ENCODE peak calls at places on chromosomes 7 and 10, in seven cellular contexts. E, D, I, C, J, L and O are unnamed samples.

GRCh38 chr10:82397859-82398258 is 522.9 kb downstream of the NRG3 start:
- DNase-seq in E (no peak), D (no peak), I (no peak), C (no peak), J (no peak), L (no peak), O (no peak)

GRCh38 chr10:17023386-17024298 is 106.0 kb downstream of the CUBN start:
- DNase-seq in E (peak), D (peak), I (peak), C (peak), J (no peak), L (peak), O (peak)

GRCh38 chr10:43194861-43195260 is 56.6 kb downstream of the CSGALNACT2 start:
- DNase-seq in E (no peak), D (no peak), I (peak), C (no peak), J (no peak), L (no peak), O (no peak)

GRCh38 chr7:98223898-98224700 is 12.9 kb downstream of the BHLHA15 start:
- DNase-seq in E (no peak), D (no peak), I (no peak), C (peak), J (no peak), L (no peak), O (no peak)

GRCh38 chr7:135714534-135715009 is 13.4 kb downstream of the SLC13A4 start:
- DNase-seq in E (no peak), D (peak), I (no peak), C (no peak), J (no peak), L (no peak), O (no peak)

GRCh38 chr10:119651514-119652327 is 541 bp downstream of the BAG3 start:
- DNase-seq in E (peak), D (no peak), I (no peak), C (no peak), J (no peak), L (peak), O (peak)

GRCh38 chr7:155845226-155845625 is 33.0 kb upstream of the SHH start:
- DNase-seq in E (no peak), D (no peak), I (no peak), C (no peak), J (no peak), L (no peak), O (no peak)

GRCh38 chr7:41006591-41006990 is 696.3 kb downstream of the INHBA start:
- DNase-seq in E (no peak), D (no peak), I (no peak), C (no peak), J (no peak), L (no peak), O (no peak)

GRCh38 chr7:139105037-139105382 is 4.5 kb downstream of the ZC3HAV1 start:
- DNase-seq in E (peak), D (no peak), I (no peak), C (no peak), J (no peak), L (no peak), O (peak)

GRCh38 chr10:104258209-104258608 is 3.5 kb downstream of the GSTO1 start:
- DNase-seq in E (no peak), D (no peak), I (no peak), C (no peak), J (no peak), L (no peak), O (no peak)

GRCh38 chr10:3785849-3786290 is 861 bp upstream of the KLF6 start:
- DNase-seq in E (no peak), D (no peak), I (no peak), C (peak), J (no peak), L (peak), O (peak)
- TF ChIP-seq POLR2A in E (no peak), D (peak), I (no peak), C (no peak), J (no peak), L (peak), O (peak)

DNA sequence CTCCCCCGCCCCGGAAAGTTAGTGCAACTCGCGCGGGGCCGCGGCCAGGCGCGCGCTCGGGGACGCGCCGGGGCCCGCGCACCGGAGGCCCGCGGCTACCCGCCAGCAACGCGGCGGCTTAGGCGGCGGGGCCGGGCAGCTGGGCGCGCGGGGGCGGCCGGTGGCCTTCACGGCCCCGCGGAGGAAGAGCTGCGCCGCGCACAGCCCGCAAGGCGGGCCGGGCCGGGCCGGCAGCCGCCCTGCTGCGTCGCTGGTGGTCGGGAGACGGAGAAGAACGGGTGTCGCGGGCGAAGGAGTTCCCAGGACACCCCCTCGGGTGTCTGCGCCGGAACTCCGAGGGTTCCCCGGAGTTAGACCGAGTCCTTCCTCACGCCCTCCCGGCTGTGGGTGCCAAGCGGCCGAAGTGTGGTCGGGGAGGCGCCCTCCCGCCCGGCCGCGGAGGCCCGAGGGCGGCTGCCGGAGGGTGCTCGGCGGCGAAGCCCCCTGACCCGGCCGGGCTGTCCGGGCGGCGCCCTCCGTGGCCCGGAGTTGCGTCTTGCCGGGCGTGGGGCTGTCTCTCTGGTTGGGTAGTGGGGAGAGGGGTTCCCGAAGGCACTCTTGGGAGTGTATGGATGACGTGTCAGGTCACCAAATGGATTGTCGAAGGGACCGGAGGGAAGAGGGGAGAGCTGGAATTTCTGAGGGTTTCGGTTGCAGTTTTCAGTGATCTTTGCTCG is 584 bp downstream of the ST7 start:
- DNase-seq in E (peak), D (peak), I (peak), C (peak), J (peak), L (peak), O (peak)
- TF ChIP-seq POLR2A in E (peak), D (peak), I (no peak), C (peak), J (peak), L (peak), O (peak)

GRCh38 chr7:143257501-143257900 is 5.7 kb upstream of the GSTK1 start:
- DNase-seq in E (peak), D (no peak), I (no peak), C (no peak), J (no peak), L (no peak), O (no peak)

GRCh38 chr7:143256932-143257331 is 6.3 kb upstream of the GSTK1 start:
- DNase-seq in E (no peak), D (no peak), I (no peak), C (no peak), J (no peak), L (no peak), O (peak)

GRCh38 chr7:143256325-143256724 is 6.9 kb upstream of the GSTK1 start:
- DNase-seq in E (peak), D (no peak), I (no peak), C (no peak), J (no peak), L (no peak), O (peak)

GRCh38 chr7:143259765-143260164 is 3.5 kb upstream of the GSTK1 start:
- DNase-seq in E (no peak), D (no peak), I (no peak), C (no peak), J (no peak), L (no peak), O (no peak)

DNA sequence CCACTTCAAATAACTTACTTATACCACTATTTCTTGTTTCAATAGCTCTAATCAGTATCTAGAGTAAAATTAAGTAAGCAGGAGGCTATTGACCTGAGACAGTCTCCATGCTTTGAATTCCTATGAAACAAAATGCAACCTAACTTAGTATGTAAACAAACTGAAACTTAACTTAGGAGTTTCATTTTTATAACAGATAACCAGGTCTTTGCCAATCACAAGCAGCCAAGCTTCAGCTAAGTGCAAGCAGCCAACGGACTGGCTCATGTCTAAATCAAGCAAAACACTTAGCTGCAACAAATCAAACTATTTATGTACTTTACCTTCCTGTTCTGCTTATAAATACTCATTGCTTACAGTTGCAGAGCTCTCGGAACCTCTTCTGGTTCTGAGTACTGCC is 4.4 kb upstream of the GSTK1 start:
- DNase-seq in E (no peak), D (no peak), I (no peak), C (peak), J (no peak), L (no peak), O (peak)
- TF ChIP-seq POLR2A in E (no peak), D (no peak), I (no peak), C (no peak), J (no peak), L (no peak), O (no peak)

GRCh38 chr7:28360739-28361138 is 51.6 kb upstream of the CREB5 start:
- DNase-seq in E (no peak), D (no peak), I (no peak), C (no peak), J (no peak), L (no peak), O (no peak)

GRCh38 chr7:28356619-28357018 is 55.7 kb upstream of the CREB5 start:
- DNase-seq in E (no peak), D (no peak), I (no peak), C (no peak), J (no peak), L (no peak), O (no peak)

GRCh38 chr7:28354601-28355062 is 57.7 kb upstream of the CREB5 start:
- DNase-seq in E (no peak), D (peak), I (no peak), C (no peak), J (no peak), L (no peak), O (no peak)

GRCh38 chr7:28355553-28356319 is 56.6 kb upstream of the CREB5 start:
- DNase-seq in E (no peak), D (no peak), I (no peak), C (no peak), J (no peak), L (no peak), O (no peak)

DNA sequence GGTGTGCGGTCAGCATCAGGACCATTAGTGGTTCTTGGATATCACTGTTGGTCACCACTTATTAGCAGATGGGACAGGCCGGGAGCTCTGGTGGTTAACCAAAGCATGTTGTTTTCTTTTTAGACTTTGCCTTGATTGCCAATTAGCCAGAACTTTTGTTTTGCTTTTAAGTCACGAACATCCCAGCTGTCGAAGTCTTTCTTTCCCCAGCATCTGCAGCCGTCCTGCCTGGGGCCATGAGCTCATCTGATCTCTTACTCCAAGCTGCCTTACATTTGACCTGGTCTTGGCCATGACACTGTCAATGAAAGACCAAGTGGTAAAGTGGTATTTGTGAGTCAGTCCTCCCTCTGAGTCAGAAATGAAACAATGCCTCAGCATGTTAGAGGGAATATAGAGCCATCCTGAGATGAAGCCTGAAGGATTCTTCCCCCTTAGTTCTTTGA is 53.9 kb upstream of the CREB5 start:
- DNase-seq in E (no peak), D (peak), I (no peak), C (no peak), J (no peak), L (no peak), O (no peak)
- TF ChIP-seq POLR2A in E (no peak), D (no peak), I (no peak), C (no peak), J (no peak), L (no peak), O (no peak)

DNA sequence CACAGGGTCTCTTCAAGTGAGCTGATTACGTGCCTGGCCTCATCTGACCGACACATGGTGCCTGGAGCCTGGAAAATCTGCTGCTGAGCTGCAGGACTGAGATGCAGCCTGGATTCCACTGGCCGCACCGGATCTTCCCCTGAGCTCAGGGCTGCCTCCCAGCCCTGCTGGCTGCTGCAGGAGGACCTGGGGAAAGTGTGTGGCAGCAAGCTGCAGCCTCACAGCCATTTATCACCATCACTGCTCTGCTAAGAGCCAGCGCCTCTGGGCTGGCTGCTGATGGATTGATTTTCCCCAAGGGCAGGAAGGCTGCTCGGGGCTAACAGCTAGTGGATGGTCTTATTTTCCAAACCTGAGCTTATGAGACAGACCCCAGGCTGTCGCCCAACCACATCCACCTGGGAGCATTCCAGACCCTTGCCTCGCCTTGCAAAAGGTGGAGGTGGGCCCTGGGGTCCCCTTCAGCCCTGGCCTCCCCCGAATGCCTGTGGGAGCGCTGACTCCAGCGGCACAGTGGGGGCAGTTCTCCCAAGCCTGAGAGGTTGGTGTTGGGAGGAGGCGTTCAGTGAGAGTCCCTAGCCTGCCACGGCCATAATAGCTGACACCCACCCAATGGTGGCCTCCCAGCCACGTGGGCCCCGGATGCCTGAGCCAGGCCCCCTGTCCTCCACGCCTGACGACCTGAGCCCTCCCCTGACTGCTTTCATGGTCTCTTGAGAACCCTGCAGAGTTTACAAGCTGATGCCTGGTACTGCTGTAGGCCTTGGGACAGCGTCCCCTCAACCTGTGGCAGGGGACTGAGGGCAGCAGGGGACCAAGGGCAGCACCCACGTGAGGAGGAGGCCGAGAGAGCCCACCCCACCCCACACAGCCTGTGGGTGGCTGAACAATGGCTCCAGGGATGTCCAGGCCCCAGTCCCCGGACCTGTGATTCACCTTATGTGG is 38.2 kb downstream of the STK32C start:
- DNase-seq in E (no peak), D (no peak), I (no peak), C (peak), J (no peak), L (no peak), O (no peak)
- TF ChIP-seq POLR2A in E (no peak), D (no peak), I (no peak), C (no peak), J (no peak), L (no peak), O (no peak)

GRCh38 chr10:80504158-80504811 is 33.4 kb upstream of the SH2D4B start:
- DNase-seq in E (peak), D (no peak), I (no peak), C (peak), J (no peak), L (peak), O (peak)

GRCh38 chr10:80507484-80507880 is 30.2 kb upstream of the SH2D4B start:
- DNase-seq in E (no peak), D (no peak), I (no peak), C (no peak), J (no peak), L (no peak), O (no peak)

GRCh38 chr10:80504897-80505465 is 32.7 kb upstream of the SH2D4B start:
- DNase-seq in E (no peak), D (no peak), I (no peak), C (no peak), J (no peak), L (peak), O (no peak)

GRCh38 chr10:80506836-80507483 is 30.7 kb upstream of the SH2D4B start:
- DNase-seq in E (no peak), D (no peak), I (no peak), C (no peak), J (no peak), L (no peak), O (no peak)

GRCh38 chr10:80506189-80506575 is 31.5 kb upstream of the SH2D4B start:
- DNase-seq in E (no peak), D (no peak), I (no peak), C (no peak), J (no peak), L (no peak), O (no peak)
- TF ChIP-seq POLR2A in E (no peak), D (no peak), I (no peak), C (no peak), J (no peak), L (no peak), O (no peak)

DNA sequence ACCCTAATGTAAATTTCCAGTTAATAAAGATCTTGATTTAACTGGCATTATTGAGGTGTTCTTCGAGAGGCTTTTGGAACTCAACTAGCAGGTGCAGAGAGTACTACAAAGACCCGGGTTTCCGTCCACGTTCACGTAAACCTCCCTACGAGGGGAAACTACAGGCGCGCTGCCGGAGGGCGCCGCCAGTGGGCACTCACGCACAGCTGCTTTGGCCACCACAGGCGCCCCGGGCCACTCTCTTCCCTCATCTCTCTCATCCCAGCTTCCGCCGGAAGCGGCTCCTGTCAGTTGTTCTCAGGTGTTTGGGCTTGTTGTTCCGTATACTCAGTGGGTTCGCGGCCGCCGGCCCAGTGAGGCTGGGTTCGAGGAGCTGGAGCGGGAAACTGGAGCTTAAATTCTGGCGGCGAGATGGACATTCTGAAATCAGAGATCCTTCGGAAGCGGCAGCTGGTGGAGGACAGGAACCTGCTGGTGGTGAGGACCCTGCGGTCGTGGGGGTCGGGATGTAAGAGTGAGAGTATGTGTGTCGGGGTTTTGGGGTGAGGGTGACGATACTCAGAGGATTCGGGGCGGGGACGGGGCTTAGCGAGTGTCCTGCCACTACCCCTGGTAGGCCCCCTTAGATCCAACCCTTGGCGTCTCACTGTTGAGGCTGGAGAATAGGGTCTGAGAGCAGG is at the start of gene PRPF18:
- DNase-seq in E (peak), D (peak), I (peak), C (peak), J (peak), L (peak), O (peak)
- TF ChIP-seq POLR2A in E (peak), D (peak), I (no peak), C (peak), J (peak), L (peak), O (peak)

DNA sequence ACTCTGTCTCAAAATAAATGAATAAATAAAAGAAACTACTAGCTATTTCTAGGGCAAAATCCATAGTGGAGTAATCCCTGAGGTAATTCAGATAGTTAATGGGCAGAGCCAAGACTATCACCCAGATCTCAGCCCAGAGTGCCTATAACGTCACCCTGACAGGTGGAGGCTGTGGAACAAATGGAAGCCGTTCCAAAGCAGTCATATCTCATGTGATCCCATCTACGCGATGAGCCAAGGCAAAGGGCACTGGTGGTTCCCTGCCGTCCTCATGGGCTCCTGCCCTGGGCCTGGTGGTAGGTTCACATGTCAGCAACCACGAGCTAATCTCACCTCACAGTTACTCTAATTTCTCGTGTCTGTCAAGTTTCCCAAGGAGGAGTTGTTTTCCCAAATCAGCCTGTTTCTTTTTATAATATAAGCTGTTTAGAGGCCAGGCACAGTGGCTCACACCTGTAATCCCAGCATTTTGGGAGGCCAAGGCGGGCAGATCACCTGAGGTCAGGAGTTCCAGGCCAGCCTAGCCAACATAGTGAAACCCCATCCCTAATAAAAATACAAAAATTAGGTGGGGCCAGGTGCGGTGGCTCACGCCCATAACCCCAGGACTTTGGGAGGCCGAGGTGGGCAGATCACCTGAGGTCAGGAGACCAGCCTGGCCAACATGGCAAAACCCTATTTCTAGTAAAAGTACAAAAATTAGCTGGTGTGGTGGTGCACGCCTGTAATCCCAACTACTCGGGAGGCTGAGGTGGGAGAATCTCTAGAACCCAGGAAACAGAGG is 22.5 kb upstream of the ASCC1 start:
- DNase-seq in E (no peak), D (no peak), I (no peak), C (no peak), J (peak), L (no peak), O (no peak)
- TF ChIP-seq POLR2A in E (no peak), D (no peak), I (no peak), C (no peak), J (peak), L (no peak), O (no peak)